ENCODE peak calls at places on chromosomes 16 and 17, in four cellular contexts. Y is PC-3, H is psoas muscle, K is neuronal stem cell. T is an unnamed sample. For H3K4me1, the result is how much of the 10 kb centered on the place peaks cover.

GRCh38 chr17:11644265-11645212 is 46.3 kb downstream of the DNAH9 start:
- DNase-seq in Y (peak), H (peak), K (peak), T (peak)

GRCh38 chr17:79050591-79050990 is 24.0 kb upstream of the ENGASE start:
- DNase-seq in Y (no peak), H (no peak), K (no peak), T (no peak)

GRCh38 chr16:14215941-14216340 is 144.8 kb downstream of the MRTFB start:
- DNase-seq in Y (no peak), H (no peak), K (no peak), T (no peak)

GRCh38 chr17:42584880-42585279 is 7.4 kb upstream of the PSMC3IP start:
- DNase-seq in Y (no peak), H (no peak), K (no peak), T (no peak)

GRCh38 chr17:77722366-77722765 is 236.1 kb upstream of the TNRC6C start:
- DNase-seq in Y (no peak), H (no peak), K (no peak), T (no peak)

GRCh38 chr17:17751489-17751995 is 70.3 kb downstream of the RAI1 start:
- DNase-seq in Y (no peak), H (no peak), K (no peak), T (no peak)

GRCh38 chr17:39054111-39054645 is 87.0 kb upstream of the FBXO47 start:
- DNase-seq in Y (no peak), H (no peak), K (no peak), T (no peak)

GRCh38 chr17:28944862-28945741 is 6.2 kb downstream of the PHF12 start:
- DNase-seq in Y (peak), H (no peak), K (no peak), T (no peak)

GRCh38 chr16:73228649-73229048 is 180.7 kb upstream of the ZFHX3 start:
- DNase-seq in Y (no peak), H (no peak), K (no peak), T (no peak)

GRCh38 chr16:47037396-47037745 is 63.9 kb upstream of the DNAJA2 start:
- DNase-seq in Y (no peak), H (no peak), K (no peak), T (peak)

GRCh38 chr16:84529607-84530006 is 25.1 kb upstream of the MEAK7 start:
- DNase-seq in Y (no peak), H (no peak), K (no peak), T (no peak)

GRCh38 chr16:75798714-75799113 is 72.4 kb upstream of the CPHXL start:
- DNase-seq in Y (no peak), H (no peak), K (no peak), T (no peak)

GRCh38 chr16:29745126-29745852 is 501 bp downstream of the C16orf54 start:
- DNase-seq in Y (no peak), H (no peak), K (no peak), T (peak)

GRCh38 chr17:68054296-68054900 is 18.9 kb downstream of the KPNA2 start:
- DNase-seq in Y (no peak), H (no peak), K (no peak), T (no peak)

GRCh38 chr17:59346876-59347407 is 15.5 kb downstream of the YPEL2 start:
- DNase-seq in Y (no peak), H (no peak), K (no peak), T (no peak)

GRCh38 chr17:78960945-78961344 is 18.8 kb downstream of the LGALS3BP start:
- DNase-seq in Y (no peak), H (peak), K (no peak), T (no peak)

GRCh38 chr16:87832137-87832527 is 37.2 kb downstream of the SLC7A5 start:
- DNase-seq in Y (no peak), H (no peak), K (no peak), T (no peak)

GRCh38 chr16:87829988-87830672 is 39.2 kb downstream of the SLC7A5 start:
- DNase-seq in Y (no peak), H (no peak), K (no peak), T (no peak)

GRCh38 chr16:87830673-87831420 is 38.5 kb downstream of the SLC7A5 start:
- DNase-seq in Y (no peak), H (no peak), K (no peak), T (no peak)

GRCh38 chr16:87832759-87833502 is 36.4 kb downstream of the SLC7A5 start:
- DNase-seq in Y (no peak), H (no peak), K (no peak), T (no peak)

GRCh38 chr16:87831421-87832136 is 37.7 kb downstream of the SLC7A5 start:
- DNase-seq in Y (no peak), H (no peak), K (no peak), T (no peak)
- H3K4me1 ChIP-seq in Y (under half), H (under half), K (under half), T (under half)

GRCh38 chr17:50864747-50865059 is 1.5 kb downstream of the TOB1 start:
- DNase-seq in Y (no peak), H (no peak), K (no peak), T (no peak)
- H3K4me1 ChIP-seq in Y (under half), H (under half), K (under half), T (under half)

GRCh38 chr17:45920083-45920482 is 25.7 kb downstream of the MAPT start:
- DNase-seq in Y (no peak), H (no peak), K (no peak), T (no peak)
- H3K4me1 ChIP-seq in Y (under half), H (half or more), K (under half), T (under half)

GRCh38 chr17:80196652-80197051 is 23.5 kb downstream of the SGSH start:
- DNase-seq in Y (no peak), H (no peak), K (no peak), T (no peak)

GRCh38 chr17:80192268-80192667 is 22.4 kb downstream of the CARD14 start:
- DNase-seq in Y (no peak), H (no peak), K (no peak), T (no peak)

GRCh38 chr17:80195671-80196529 is 24.2 kb downstream of the SGSH start:
- DNase-seq in Y (peak), H (peak), K (no peak), T (peak)

GRCh38 chr17:80198144-80198661 is 21.9 kb downstream of the SGSH start:
- DNase-seq in Y (no peak), H (no peak), K (no peak), T (no peak)

DNA sequence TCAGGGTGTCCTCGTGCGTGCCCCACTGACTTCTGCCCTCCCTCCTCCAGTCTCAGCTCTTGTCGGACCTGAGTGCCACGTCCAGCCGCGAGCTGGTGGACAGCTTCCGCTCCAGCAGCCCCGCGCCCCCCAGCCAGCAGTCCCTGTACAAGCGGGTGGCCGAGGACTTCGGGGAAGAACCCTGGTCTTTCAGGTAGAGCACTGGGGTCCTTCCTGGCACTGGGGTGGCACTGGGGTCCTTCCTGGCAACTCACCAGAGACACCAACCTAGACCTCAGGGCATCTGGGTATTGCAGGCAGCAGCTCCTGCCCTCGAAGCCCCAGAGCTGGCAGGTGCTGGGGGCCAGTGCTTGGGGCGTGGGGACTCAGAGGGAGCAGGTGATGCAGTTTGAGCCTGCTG is 25.0 kb downstream of the SGSH start:
- DNase-seq in Y (no peak), H (no peak), K (no peak), T (no peak)
- H3K4me1 ChIP-seq in Y (under half), H (under half), K (under half), T (under half)

DNA sequence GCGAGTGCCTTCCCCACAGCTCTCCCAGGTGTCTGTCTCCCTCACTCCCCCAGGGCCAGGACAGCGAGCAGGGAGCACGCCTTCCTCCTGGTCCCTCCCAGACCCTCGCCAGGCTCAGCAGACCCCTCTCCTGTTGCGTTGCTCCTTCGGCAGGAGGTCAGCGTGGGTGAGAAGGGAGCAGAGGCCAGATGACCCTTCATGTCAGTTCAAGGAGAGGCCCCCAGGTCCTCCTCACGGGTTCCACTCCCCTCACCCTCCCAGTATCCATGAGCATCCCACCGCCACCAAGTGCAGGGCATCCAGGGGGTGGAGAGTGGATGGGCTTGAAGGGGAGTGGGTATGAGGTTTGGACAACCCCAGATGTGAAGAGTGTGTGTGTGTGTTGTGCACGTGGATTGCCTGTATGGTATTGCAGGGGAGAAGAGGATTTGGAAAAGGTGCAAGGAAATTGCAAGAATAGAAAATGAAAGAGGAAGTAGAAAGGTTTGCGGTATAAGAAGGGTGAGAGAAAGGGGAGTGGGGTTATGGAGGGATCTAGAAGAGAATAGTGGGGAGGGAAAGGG is 17.7 kb downstream of the SGCA start:
- DNase-seq in Y (no peak), H (peak), K (no peak), T (no peak)
- H3K4me1 ChIP-seq in Y (under half), H (under half), K (under half), T (under half)

GRCh38 chr17:32869345-32870026 is 7.4 kb downstream of the MYO1D start:
- DNase-seq in Y (peak), H (no peak), K (no peak), T (no peak)
- H3K4me1 ChIP-seq in Y (under half), H (under half), K (under half), T (under half)